ENCODE peak calls at places on chromosomes 3 and 15, in nine cellular contexts. H, J, L, A, T, O, G, C and Q are unnamed samples.

GRCh38 chr15:68208136-68208535 is 3.0 kb upstream of the CALML4 start:
- DNase-seq in C (no peak), T (no peak), J (no peak), O (no peak), L (no peak), G (peak; percentile 27), A (peak; percentile 50), H (no peak), Q (no peak)

GRCh38 chr3:197490098-197490497 is 65.7 kb downstream of the BDH1 start:
- DNase-seq in G (no peak), A (no peak), H (peak; percentile 57), C (peak; percentile 53), O (no peak), T (peak; percentile 63), L (peak; percentile 80), J (no peak), Q (peak; percentile 16)

GRCh38 chr3:148643389-148643840 is 54.3 kb upstream of the AGTR1 start:
- DNase-seq in H (no peak), O (no peak), T (peak; percentile 76), L (no peak), C (peak; percentile 74), J (no peak), A (peak; percentile 62), G (no peak), Q (peak; percentile 80)

GRCh38 chr15:63044645-63045437 is 2.3 kb downstream of the TPM1 start:
- DNase-seq in H (no peak), O (no peak), C (peak; percentile 69), T (no peak), J (no peak), L (no peak), A (no peak), G (no peak), Q (peak; percentile 42)

GRCh38 chr3:53708001-53708621 is 138.1 kb downstream of the CHDH start:
- DNase-seq in G (no peak), C (no peak), A (peak; percentile 25), O (no peak), T (no peak), L (no peak), H (peak; percentile 79), J (no peak), Q (no peak)

GRCh38 chr15:29090617-29091466 is 178.8 kb downstream of the NSMCE3 start:
- DNase-seq in J (no peak), G (no peak), H (no peak), T (peak; percentile 39), O (no peak), C (peak; percentile 50), L (peak; percentile 41), A (no peak), Q (peak; percentile 16)

GRCh38 chr3:104428526-104428925 is 938.2 kb upstream of the ALCAM start:
- DNase-seq in O (no peak), J (no peak), T (no peak), L (no peak), C (no peak), H (no peak), A (no peak), G (no peak), Q (no peak)

GRCh38 chr3:74139648-74140047 is 474.8 kb downstream of the CNTN3 start:
- DNase-seq in H (no peak), O (no peak), G (no peak), A (no peak), C (peak; percentile 60), L (no peak), J (no peak), T (no peak), Q (no peak)

GRCh38 chr3:56811545-56812202 is 9.9 kb upstream of the ARHGEF3 start:
- DNase-seq in L (no peak), C (no peak), T (no peak), O (no peak), J (no peak), H (no peak), G (no peak), A (no peak), Q (no peak)

GRCh38 chr15:40891810-40892448 is 2.3 kb upstream of the VPS18 start:
- DNase-seq in T (peak; percentile 63), O (no peak), H (no peak), A (no peak), L (peak; percentile 81), C (peak; percentile 75), G (no peak), J (no peak), Q (peak; percentile 59)

GRCh38 chr3:178275311-178275710 is 260.9 kb upstream of the KCNMB2 start:
- DNase-seq in G (no peak), T (no peak), O (no peak), A (no peak), J (no peak), C (no peak), H (no peak), L (peak; percentile 65), Q (no peak)

GRCh38 chr3:152298393-152299242 is 29.9 kb downstream of the MBNL1 start:
- DNase-seq in L (peak; percentile 73), H (no peak), O (peak; percentile 54), T (peak; percentile 97), J (peak; percentile 5), G (no peak), C (peak; percentile 99), A (peak; percentile 84), Q (peak; percentile 99)

GRCh38 chr3:64214002-64214696 is 11.1 kb downstream of the PRICKLE2 start:
- DNase-seq in A (peak; percentile 82), T (peak; percentile 98), J (no peak), O (no peak), G (peak; percentile 57), L (no peak), H (peak; percentile 62), C (peak; percentile 91), Q (peak; percentile 95)

GRCh38 chr15:45205192-45205591 is 17.4 kb upstream of the SHF start:
- DNase-seq in G (peak; percentile 62), O (peak; percentile 69), H (no peak), J (no peak), C (peak; percentile 79), T (peak; percentile 73), A (no peak), L (peak; percentile 86), Q (peak; percentile 60)

GRCh38 chr15:78810377-78811123 is 714 bp downstream of the ADAMTS7 start:
- DNase-seq in T (peak; percentile 71), O (no peak), C (peak; percentile 44), J (no peak), G (no peak), H (peak; percentile 57), L (peak; percentile 56), A (peak; percentile 77), Q (peak; percentile 50)

DNA sequence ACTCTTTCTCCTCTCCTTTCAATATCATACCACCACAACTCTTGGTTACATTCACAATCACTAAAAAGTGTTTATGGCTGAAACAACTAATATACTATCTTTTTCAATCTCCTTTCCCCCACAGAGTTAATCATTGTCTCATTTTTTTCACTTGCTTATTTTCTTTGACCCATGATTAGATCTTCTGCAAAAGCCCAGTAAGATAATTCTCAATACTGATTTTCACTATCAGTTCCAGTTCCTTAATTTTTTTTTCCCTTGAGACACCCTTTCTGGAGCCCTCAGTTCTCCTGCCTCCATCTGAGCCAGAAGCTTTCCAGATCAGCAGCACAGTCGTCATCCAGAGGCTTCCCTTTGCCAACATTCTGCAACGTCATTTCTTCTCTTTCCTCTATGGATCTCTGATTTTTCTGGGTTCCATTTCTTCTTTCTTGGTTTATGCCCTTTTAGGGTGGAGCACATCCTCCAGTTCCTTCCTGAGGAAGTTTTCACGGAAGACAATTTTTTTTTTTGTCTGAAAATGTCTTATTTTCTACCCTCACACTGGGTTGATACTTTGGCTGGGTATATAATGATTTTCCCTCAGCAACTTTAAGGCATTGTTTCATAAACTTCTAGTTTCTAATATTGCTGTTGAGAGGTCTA is 88.7 kb upstream of the C15orf39 start:
- DNase-seq in J (no peak), H (no peak), O (no peak), L (no peak), A (no peak), T (no peak), G (no peak), C (no peak), Q (no peak)
- TF ChIP-seq CTCF in J (no peak), H (no peak), O (no peak), L (no peak), A (no peak), T (no peak), G (no peak), C (no peak), Q (no peak)

GRCh38 chr3:194481525-194482195 is 5.1 kb downstream of the ATP13A3 start:
- DNase-seq in A (no peak), T (no peak), G (no peak), O (no peak), C (no peak), J (no peak), H (no peak), L (no peak), Q (no peak)
- H3K4me3 ChIP-seq in A (no peak overlapping the region), T (peak overlapping the region; percentile 2), G (no peak overlapping the region), O (no peak overlapping the region), C (no peak overlapping the region), J (no peak overlapping the region), H (no peak overlapping the region), L (no peak overlapping the region), Q (no peak overlapping the region)

GRCh38 chr3:62098646-62099365 is 274.5 kb downstream of the FEZF2 start:
- DNase-seq in T (no peak), A (no peak), C (peak; percentile 13), H (no peak), O (no peak), G (no peak), L (no peak), J (no peak), Q (peak; percentile 21)

GRCh38 chr3:62101488-62101887 is 271.9 kb downstream of the FEZF2 start:
- DNase-seq in L (no peak), O (no peak), T (peak; percentile 38), G (no peak), C (no peak), J (no peak), H (no peak), A (no peak), Q (no peak)

GRCh38 chr3:62100233-62100989 is 272.9 kb downstream of the FEZF2 start:
- DNase-seq in A (no peak), H (no peak), L (no peak), T (peak; percentile 43), G (no peak), O (no peak), J (no peak), C (peak; percentile 26), Q (peak; percentile 54)

DNA sequence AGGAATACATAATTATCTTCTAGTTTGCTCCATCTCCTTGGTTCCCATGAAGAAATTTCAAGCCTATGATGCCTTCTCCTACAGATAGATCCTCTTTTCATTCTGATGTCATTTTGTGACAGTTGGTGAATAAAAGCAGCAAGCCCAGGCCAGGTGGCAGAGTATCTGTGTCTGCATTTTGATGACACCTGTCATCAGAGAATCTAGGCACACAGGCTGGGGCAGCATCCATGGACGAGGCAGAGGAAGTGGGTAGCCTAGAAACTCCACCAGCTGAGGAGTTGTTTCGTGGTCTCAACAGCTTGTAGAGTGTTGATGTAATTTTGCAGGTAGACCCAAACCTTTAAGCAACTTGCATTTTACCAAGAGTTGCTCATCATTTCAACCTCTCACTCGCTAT is 269.8 kb downstream of the FEZF2 start:
- DNase-seq in G (no peak), O (no peak), A (no peak), J (no peak), T (no peak), H (no peak), L (no peak), C (no peak), Q (no peak)
- TF ChIP-seq CTCF in G (no peak), O (no peak), A (no peak), J (no peak), T (no peak), H (no peak), L (no peak), C (no peak), Q (no peak)

DNA sequence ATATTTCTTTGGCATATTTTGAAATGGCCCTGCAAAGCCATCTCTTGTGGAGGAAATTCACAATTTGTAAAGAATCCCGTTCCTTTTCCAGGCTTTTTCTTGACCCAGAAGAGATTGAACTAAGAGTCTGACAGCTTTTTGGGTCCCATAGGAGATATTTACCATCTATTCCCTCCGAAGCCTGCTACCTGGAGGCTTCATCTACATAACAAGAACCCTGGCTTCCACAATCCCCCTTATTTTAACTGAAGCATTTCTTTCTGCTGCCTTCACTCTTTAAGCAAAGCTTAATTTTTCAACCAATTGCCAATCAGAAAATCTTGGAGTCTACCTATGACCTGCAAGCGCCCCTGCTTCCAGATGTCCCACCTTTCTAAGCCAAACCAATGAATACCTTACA is 248.1 kb upstream of the GADL1 start:
- DNase-seq in L (no peak), H (no peak), A (no peak), O (no peak), C (no peak), J (no peak), T (no peak), G (no peak), Q (no peak)
- H3K4me3 ChIP-seq in L (no peak overlapping the region), H (no peak overlapping the region), A (no peak overlapping the region), O (no peak overlapping the region), C (no peak overlapping the region), J (no peak overlapping the region), T (no peak overlapping the region), G (no peak overlapping the region), Q (no peak overlapping the region)